ENCODE peak calls at places on chromosomes 2 and 18, in five cellular contexts. One of them, this sample, is unnamed.
A peak's percentile ranks its signal among the peaks of the same experiment; 100 is the strongest.

GRCh38 chr2:148888003-148888501 is 13.0 kb downstream of the KIF5C start:
- DNase-seq in endothelial cell: peak; percentile 26
- DNase-seq in fibroblast of pulmonary artery: no peak
- DNase-seq in hepatocyte: peak; percentile 14
- DNase-seq in thyroid gland: peak; percentile 7
- DNase-seq in this sample: no peak

GRCh38 chr2:237132799-237133198 is 47.1 kb downstream of the COPS8 start:
- DNase-seq in fibroblast of pulmonary artery: no peak
- DNase-seq in thyroid gland: no peak
- DNase-seq in hepatocyte: peak; percentile 9
- DNase-seq in endothelial cell: no peak
- DNase-seq in this sample: no peak

GRCh38 chr2:195779491-195779890 is 122.5 kb downstream of the SLC39A10 start:
- DNase-seq in thyroid gland: no peak
- DNase-seq in fibroblast of pulmonary artery: no peak
- DNase-seq in endothelial cell: no peak
- DNase-seq in hepatocyte: no peak
- DNase-seq in this sample: no peak

GRCh38 chr2:151852260-151853069 is 24.2 kb upstream of the ARL5A start:
- DNase-seq in thyroid gland: no peak
- DNase-seq in fibroblast of pulmonary artery: no peak
- DNase-seq in hepatocyte: no peak
- DNase-seq in endothelial cell: no peak
- DNase-seq in this sample: no peak

GRCh38 chr2:46416280-46416679 is 63.1 kb upstream of the TMEM247 start:
- DNase-seq in fibroblast of pulmonary artery: no peak
- DNase-seq in thyroid gland: no peak
- DNase-seq in hepatocyte: no peak
- DNase-seq in endothelial cell: no peak
- DNase-seq in this sample: no peak

GRCh38 chr2:148658807-148659722 is 14.5 kb downstream of the EPC2 start:
- DNase-seq in fibroblast of pulmonary artery: peak; percentile 62
- DNase-seq in hepatocyte: no peak
- DNase-seq in thyroid gland: no peak
- DNase-seq in endothelial cell: no peak
- DNase-seq in this sample: peak; percentile 45

GRCh38 chr2:219912530-219912929 is 285.1 kb downstream of the SLC4A3 start:
- DNase-seq in endothelial cell: no peak
- DNase-seq in fibroblast of pulmonary artery: peak; percentile 5
- DNase-seq in thyroid gland: peak; percentile 54
- DNase-seq in hepatocyte: peak; percentile 39
- DNase-seq in this sample: peak; percentile 56

GRCh38 chr2:69213832-69214231 is 173.2 kb downstream of the GFPT1 start:
- DNase-seq in endothelial cell: no peak
- DNase-seq in thyroid gland: no peak
- DNase-seq in fibroblast of pulmonary artery: no peak
- DNase-seq in hepatocyte: no peak
- DNase-seq in this sample: no peak

GRCh38 chr2:229780856-229781773 is 66.8 kb upstream of the DNER start:
- DNase-seq in thyroid gland: no peak
- DNase-seq in hepatocyte: peak; percentile 39
- DNase-seq in fibroblast of pulmonary artery: peak; percentile 73
- DNase-seq in endothelial cell: no peak
- DNase-seq in this sample: peak; percentile 63

GRCh38 chr2:120788349-120788700 is 52.7 kb downstream of the GLI2 start:
- DNase-seq in endothelial cell: no peak
- DNase-seq in fibroblast of pulmonary artery: no peak
- DNase-seq in thyroid gland: no peak
- DNase-seq in hepatocyte: no peak
- DNase-seq in this sample: no peak

GRCh38 chr2:31853521-31853920 is 157.3 kb downstream of the MEMO1 start:
- DNase-seq in endothelial cell: no peak
- DNase-seq in fibroblast of pulmonary artery: no peak
- DNase-seq in thyroid gland: no peak
- DNase-seq in hepatocyte: no peak
- DNase-seq in this sample: no peak

GRCh38 chr2:175036582-175037018 is 31.4 kb upstream of the CHN1 start:
- DNase-seq in hepatocyte: peak; percentile 39
- DNase-seq in fibroblast of pulmonary artery: peak; percentile 36
- DNase-seq in thyroid gland: no peak
- DNase-seq in endothelial cell: no peak
- DNase-seq in this sample: peak; percentile 35
- TF ChIP-seq CTCF in hepatocyte: peak; percentile 53
- TF ChIP-seq CTCF in fibroblast of pulmonary artery: peak; percentile 31
- TF ChIP-seq CTCF in thyroid gland: peak; percentile 29
- TF ChIP-seq CTCF in endothelial cell: peak; percentile 81
- TF ChIP-seq CTCF in this sample: peak; percentile 37

GRCh38 chr18:48749768-48750167 is 201.0 kb downstream of the SMAD7 start:
- DNase-seq in endothelial cell: no peak
- DNase-seq in thyroid gland: peak; percentile 11
- DNase-seq in fibroblast of pulmonary artery: peak; percentile 90
- DNase-seq in hepatocyte: no peak
- DNase-seq in this sample: peak; percentile 53
- TF ChIP-seq CTCF in endothelial cell: no peak
- TF ChIP-seq CTCF in thyroid gland: no peak
- TF ChIP-seq CTCF in fibroblast of pulmonary artery: peak; percentile 28
- TF ChIP-seq CTCF in hepatocyte: no peak
- TF ChIP-seq CTCF in this sample: no peak

GRCh38 chr2:125745514-125745913 is 910.4 kb upstream of the GYPC start:
- DNase-seq in hepatocyte: peak; percentile 69
- DNase-seq in thyroid gland: no peak
- DNase-seq in fibroblast of pulmonary artery: peak; percentile 3
- DNase-seq in endothelial cell: peak; percentile 70
- DNase-seq in this sample: no peak
- TF ChIP-seq CTCF in hepatocyte: peak; percentile 73
- TF ChIP-seq CTCF in thyroid gland: no peak
- TF ChIP-seq CTCF in fibroblast of pulmonary artery: no peak
- TF ChIP-seq CTCF in endothelial cell: no peak
- TF ChIP-seq CTCF in this sample: no peak

DNA sequence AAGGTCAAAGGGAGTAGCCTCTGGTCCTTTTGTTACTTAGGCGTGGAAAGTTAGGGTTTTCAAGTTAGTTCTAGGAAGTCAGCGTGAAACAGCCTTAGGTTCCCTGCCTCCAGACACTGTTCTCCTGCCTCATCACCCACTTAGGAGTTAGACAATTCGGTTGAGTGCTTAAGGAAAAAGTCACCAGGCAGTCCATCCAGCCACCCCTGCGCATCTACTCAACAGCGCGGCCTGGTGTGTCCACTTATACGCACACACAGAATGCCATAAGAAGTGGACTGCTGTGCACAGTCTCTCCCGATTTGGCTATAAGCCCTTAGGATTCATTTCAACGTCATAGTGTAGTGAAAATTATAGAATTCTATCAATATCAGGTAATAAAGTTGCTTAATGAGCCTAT is 470.8 kb upstream of the TNP1 start:
- DNase-seq in fibroblast of pulmonary artery: no peak
- DNase-seq in endothelial cell: no peak
- DNase-seq in thyroid gland: peak; percentile 76
- DNase-seq in hepatocyte: no peak
- DNase-seq in this sample: no peak
- TF ChIP-seq CTCF in fibroblast of pulmonary artery: no peak
- TF ChIP-seq CTCF in endothelial cell: no peak
- TF ChIP-seq CTCF in thyroid gland: no peak
- TF ChIP-seq CTCF in hepatocyte: no peak
- TF ChIP-seq CTCF in this sample: no peak

GRCh38 chr2:37324536-37324785 is 172 bp downstream of the PRKD3 start:
- DNase-seq in thyroid gland: peak; percentile 82
- DNase-seq in fibroblast of pulmonary artery: peak; percentile 81
- DNase-seq in endothelial cell: no peak
- DNase-seq in hepatocyte: peak; percentile 93
- DNase-seq in this sample: peak; percentile 78
- TF ChIP-seq CTCF in thyroid gland: no peak
- TF ChIP-seq CTCF in fibroblast of pulmonary artery: no peak
- TF ChIP-seq CTCF in endothelial cell: no peak
- TF ChIP-seq CTCF in hepatocyte: peak; percentile 17
- TF ChIP-seq CTCF in this sample: no peak

This sample was measured in astrocyte of the spinal cord.